ENCODE peak calls at places on chromosome 12, in seven cellular contexts. F is AML-193, P is hepatic stellate cell, X is IMR-90, V is EL, Y is tibial artery, N is left lobe of liver. Z is an unnamed sample.

GRCh38 chr12:113996026-113996425 is 29.9 kb upstream of the RBM19 start:
- DNase-seq in P (no peak), V (no peak), N (no peak), X (no peak), F (no peak), Y (no peak), Z (no peak)

GRCh38 chr12:54159140-54159539 is 29.6 kb downstream of the SMUG1 start:
- DNase-seq in N (no peak), X (no peak), P (no peak), V (no peak), F (no peak), Y (no peak), Z (no peak)

GRCh38 chr12:41053046-41053445 is 135.1 kb upstream of the PDZRN4 start:
- DNase-seq in F (no peak), N (no peak), Y (no peak), P (no peak), V (no peak), X (peak), Z (no peak)

GRCh38 chr12:94832780-94833760 is 170.4 kb downstream of the NDUFA12 start:
- DNase-seq in F (no peak), V (no peak), N (no peak), P (peak), X (peak), Y (no peak), Z (no peak)

GRCh38 chr12:103958621-103959020 is 7.1 kb upstream of the TDG start:
- DNase-seq in N (no peak), F (no peak), V (no peak), Y (no peak), P (no peak), X (no peak), Z (no peak)

GRCh38 chr12:128823216-128823915 is 392 bp downstream of the SLC15A4 start:
- DNase-seq in X (no peak), Y (peak), V (no peak), P (no peak), N (peak), F (no peak), Z (no peak)

GRCh38 chr12:109949089-109949488 is 47.1 kb downstream of the GIT2 start:
- DNase-seq in Y (no peak), P (peak), N (peak), V (peak), X (peak), F (no peak), Z (no peak)

GRCh38 chr12:114933428-114934160 is 249.6 kb upstream of the TBX3 start:
- DNase-seq in P (peak), V (peak), Y (no peak), X (peak), F (no peak), N (no peak), Z (no peak)

GRCh38 chr12:4194661-4195060 is 78.9 kb upstream of the CCND2 start:
- DNase-seq in V (no peak), X (no peak), N (no peak), F (no peak), Y (no peak), P (no peak), Z (no peak)

GRCh38 chr12:106586803-106587684 is 4.2 kb downstream of the RFX4 start:
- DNase-seq in V (peak), N (no peak), Y (no peak), P (no peak), F (no peak), X (no peak), Z (no peak)

GRCh38 chr12:46450279-46450748 is 77.7 kb upstream of the SLC38A2 start:
- DNase-seq in X (no peak), V (no peak), F (no peak), P (no peak), N (peak), Y (peak), Z (peak)

GRCh38 chr12:62021808-62022207 is 238.4 kb upstream of the USP15 start:
- DNase-seq in P (no peak), V (no peak), N (no peak), Y (no peak), X (no peak), F (no peak), Z (no peak)

GRCh38 chr12:118850244-118850825 is 131.0 kb upstream of the SRRM4 start:
- DNase-seq in P (no peak), V (no peak), X (no peak), Y (no peak), F (peak), N (no peak), Z (no peak)